ENCODE peak calls at places on chromosomes 12 and 14, in seven cellular contexts. P is mucosa of descending colon, Q is tibial artery, O is HCT116, K is ascending aorta, R is uterus, T is tibial nerve. L is an unnamed sample. For H3K9me3 and H3K4me1, the result is how much of the 10 kb centered on the place peaks cover.

GRCh38 chr12:43899574-43899973 is 63.7 kb downstream of the TMEM117 start:
- DNase-seq in P (no peak), Q (no peak), O (no peak), K (no peak), R (no peak), T (no peak), L (no peak)

GRCh38 chr12:126982707-126983106 is 1284.3 kb upstream of the TMEM132C start:
- DNase-seq in P (no peak), Q (no peak), O (no peak), K (no peak), R (no peak), T (no peak), L (no peak)

GRCh38 chr12:44571031-44571550 is 305.0 kb downstream of the NELL2 start:
- DNase-seq in P (no peak), Q (no peak), O (no peak), K (no peak), R (no peak), T (no peak), L (peak)

GRCh38 chr12:101698782-101699347 is 1.4 kb downstream of the CHPT1 start:
- DNase-seq in P (no peak), Q (no peak), O (no peak), K (no peak), R (no peak), T (no peak), L (peak)

GRCh38 chr12:88235183-88235833 is 93.2 kb downstream of the TMTC3 start:
- DNase-seq in P (no peak), Q (no peak), O (no peak), K (no peak), R (no peak), T (no peak), L (no peak)

GRCh38 chr14:100384819-100385813 is 62.0 kb downstream of the SLC25A47 start:
- DNase-seq in P (no peak), Q (no peak), O (peak), K (no peak), R (no peak), T (no peak), L (no peak)

GRCh38 chr14:68470361-68470760 is 322.5 kb downstream of the ZFP36L1 start:
- DNase-seq in P (no peak), Q (no peak), O (no peak), K (no peak), R (no peak), T (no peak), L (no peak)

GRCh38 chr14:80867798-80868197 is 73.7 kb downstream of the CEP128 start:
- DNase-seq in P (no peak), Q (no peak), O (no peak), K (no peak), R (no peak), T (no peak), L (no peak)

GRCh38 chr12:39538679-39539104 is 80.9 kb downstream of the ABCD2 start:
- DNase-seq in P (no peak), Q (no peak), O (no peak), K (no peak), R (no peak), T (no peak), L (no peak)

DNA sequence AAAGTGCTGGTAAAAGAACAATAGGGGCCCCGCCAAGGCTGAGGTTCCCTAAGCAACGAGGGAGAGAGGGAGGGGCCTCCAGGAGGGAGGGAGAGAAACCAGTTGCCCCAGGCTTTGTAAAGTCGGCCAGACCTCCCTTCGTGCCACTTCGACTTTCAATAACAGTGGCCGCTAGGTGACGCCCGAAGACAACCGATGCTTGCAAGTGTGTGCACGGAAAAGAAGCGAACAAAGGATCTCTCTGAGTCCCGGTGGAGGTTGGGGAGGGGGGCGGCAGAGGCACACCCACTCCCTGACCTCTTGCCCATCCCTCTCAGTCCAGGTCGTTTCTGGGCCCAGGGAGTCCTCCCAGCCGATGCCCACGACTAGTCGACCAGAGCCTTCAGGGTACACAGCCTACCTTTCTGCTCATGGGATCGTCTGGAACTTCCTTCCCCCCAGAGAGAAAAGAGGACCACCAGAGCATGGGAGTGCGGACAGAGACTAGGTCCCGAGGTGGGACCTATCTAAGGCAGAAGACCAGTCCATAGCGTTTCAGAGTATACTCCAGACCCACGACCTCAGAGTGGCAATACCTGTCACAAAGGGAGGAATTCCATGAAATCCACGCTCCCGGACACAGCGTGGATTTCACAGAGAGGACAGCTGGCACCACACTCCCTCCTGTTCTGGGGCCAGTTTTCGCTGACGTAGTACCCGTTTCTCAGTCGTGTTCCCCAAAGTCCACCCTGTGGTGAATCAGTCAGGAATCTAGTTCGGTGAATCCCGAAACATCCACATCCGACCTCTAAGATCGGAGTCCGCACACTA is 262.7 kb upstream of the ALG10B start:
- DNase-seq in P (peak), Q (no peak), O (no peak), K (no peak), R (no peak), T (no peak), L (peak)
- H3K9me3 ChIP-seq in P (under half), Q (under half), O (under half), K (under half), R (under half), T (under half), L (under half)

GRCh38 chr14:61568572-61569011 is 126.7 kb upstream of the HIF1A start:
- DNase-seq in P (peak), Q (no peak), O (no peak), K (peak), R (no peak), T (no peak), L (no peak)
- H3K4me1 ChIP-seq in P (under half), Q (under half), O (half or more), K (under half), R (under half), T (under half), L (under half)

GRCh38 chr14:28061006-28061405 is 705.6 kb upstream of the FOXG1 start:
- DNase-seq in P (no peak), Q (no peak), O (no peak), K (no peak), R (no peak), T (no peak), L (no peak)

GRCh38 chr14:28059254-28059653 is 707.3 kb upstream of the FOXG1 start:
- DNase-seq in P (no peak), Q (no peak), O (no peak), K (no peak), R (no peak), T (no peak), L (no peak)

GRCh38 chr14:28058012-28058296 is 708.6 kb upstream of the FOXG1 start:
- DNase-seq in P (no peak), Q (no peak), O (no peak), K (no peak), R (no peak), T (no peak), L (no peak)

GRCh38 chr14:28055008-28055407 is 711.6 kb upstream of the FOXG1 start:
- DNase-seq in P (no peak), Q (no peak), O (no peak), K (no peak), R (no peak), T (no peak), L (no peak)

DNA sequence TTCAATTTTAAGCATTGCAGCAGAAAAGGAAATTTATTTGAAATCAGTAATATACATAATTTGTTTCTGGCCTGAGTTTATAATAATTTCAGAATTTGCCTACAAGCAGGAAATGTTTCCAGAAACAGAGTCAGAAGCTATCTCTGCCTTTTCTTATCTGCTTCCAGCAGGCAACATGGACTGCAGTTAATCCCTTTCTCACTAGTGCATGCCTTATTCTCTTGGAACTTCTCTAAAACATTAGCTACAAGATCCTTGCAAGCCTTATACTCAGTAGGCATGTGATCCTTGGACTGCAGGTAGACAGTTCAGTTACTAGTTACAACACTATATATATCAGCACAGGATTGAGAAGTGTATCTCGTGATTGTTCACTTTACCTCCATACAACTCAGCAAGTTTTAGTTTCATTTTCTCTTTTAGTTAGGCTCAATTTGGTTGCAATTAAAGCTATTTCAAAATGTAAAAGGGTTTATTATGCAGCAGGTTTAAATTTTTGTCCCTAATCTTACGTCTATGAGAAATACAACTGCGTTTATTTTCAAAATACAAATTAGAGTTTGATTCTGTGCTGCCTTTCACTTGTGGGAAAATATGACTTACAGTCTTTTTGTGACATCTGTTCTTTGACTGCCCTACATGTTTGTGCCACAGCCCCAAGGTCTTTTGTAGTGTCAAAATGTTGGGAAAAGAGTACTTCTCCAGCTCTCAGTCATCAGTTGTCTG is 709.1 kb upstream of the FOXG1 start:
- DNase-seq in P (peak), Q (no peak), O (no peak), K (no peak), R (no peak), T (no peak), L (no peak)
- H3K9me3 ChIP-seq in P (under half), Q (under half), O (under half), K (under half), R (under half), T (under half), L (under half)

DNA sequence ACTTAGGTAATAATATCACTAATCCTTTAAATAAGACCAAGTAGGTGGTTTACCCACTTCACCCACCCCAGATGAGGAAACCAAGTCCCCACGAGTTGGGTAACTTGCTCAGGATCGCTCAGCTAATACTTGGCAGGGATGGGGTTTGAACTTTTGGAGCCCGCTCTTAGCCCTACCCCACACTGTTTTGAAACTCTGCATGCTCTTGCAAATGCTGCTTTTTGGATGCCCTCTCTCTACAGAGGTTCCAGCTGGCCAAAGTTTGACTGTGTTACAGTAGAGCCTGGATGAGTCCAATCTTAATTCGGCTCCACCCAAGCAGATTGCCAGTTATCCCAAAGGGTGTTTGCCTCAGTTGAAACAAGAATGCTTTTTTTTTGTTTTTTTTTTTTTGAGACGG is 6.8 kb downstream of the PLEKHG3 start:
- DNase-seq in P (no peak), Q (peak), O (no peak), K (peak), R (no peak), T (peak), L (no peak)
- H3K4me1 ChIP-seq in P (under half), Q (half or more), O (half or more), K (under half), R (under half), T (under half), L (under half)

GRCh38 chr14:31982642-31983041 is 94.5 kb upstream of the ARHGAP5 start:
- DNase-seq in P (no peak), Q (no peak), O (no peak), K (no peak), R (no peak), T (no peak), L (no peak)
- H3K9me3 ChIP-seq in P (under half), Q (under half), O (under half), K (under half), R (under half), T (under half), L (under half)

GRCh38 chr14:89359477-89360222 is 57.4 kb downstream of the FOXN3 start:
- DNase-seq in P (no peak), Q (peak), O (no peak), K (peak), R (peak), T (peak), L (no peak)
- H3K4me1 ChIP-seq in P (under half), Q (under half), O (under half), K (under half), R (under half), T (under half), L (under half)

GRCh38 chr12:26948309-26948708 is 10.0 kb downstream of the FGFR1OP2 start:
- DNase-seq in P (no peak), Q (no peak), O (no peak), K (no peak), R (no peak), T (no peak), L (no peak)
- H3K9me3 ChIP-seq in P (under half), Q (under half), O (under half), K (under half), R (under half), T (under half), L (under half)

GRCh38 chr12:68617160-68617926 is 6.6 kb downstream of the RAP1B start:
- DNase-seq in P (no peak), Q (no peak), O (no peak), K (no peak), R (no peak), T (no peak), L (no peak)
- H3K4me1 ChIP-seq in P (half or more), Q (half or more), O (under half), K (under half), R (under half), T (half or more), L (under half)

GRCh38 chr12:132318618-132319033 is 10.8 kb downstream of the GALNT9 start:
- DNase-seq in P (no peak), Q (no peak), O (no peak), K (no peak), R (no peak), T (no peak), L (no peak)
- H3K9me3 ChIP-seq in P (under half), Q (under half), O (under half), K (under half), R (under half), T (under half), L (under half)

L was measured in HAP-1.